ENCODE peak calls at places on chromosomes 11 and 22, in five cellular contexts. A is tibial nerve, O is cardiac fibroblast, X is GM23338, M is esophagus squamous epithelium. H is an unnamed sample.

GRCh38 chr11:87300640-87301381 is 263.1 kb downstream of the TMEM135 start:
- DNase-seq in A (no peak), O (peak; percentile 13), X (no peak), M (no peak), H (peak; percentile 1)

GRCh38 chr11:35158371-35159081 is 19.6 kb downstream of the CD44 start:
- DNase-seq in A (peak; percentile 54), O (no peak), X (no peak), M (no peak), H (peak; percentile 95)

GRCh38 chr11:65262381-65262680 is 569 bp downstream of the POLA2 start:
- DNase-seq in A (peak; percentile 20), O (no peak), X (no peak), M (no peak), H (no peak)

GRCh38 chr11:102421262-102421661 is 31.3 kb downstream of the TMEM123 start:
- DNase-seq in A (no peak), O (no peak), X (no peak), M (no peak), H (no peak)

GRCh38 chr11:66568124-66568916 is at the start of gene CTSF:
- DNase-seq in A (peak; percentile 85), O (peak; percentile 74), X (peak; percentile 93), M (no peak), H (peak; percentile 76)

GRCh38 chr11:47863189-47863892 is 15.2 kb upstream of the NUP160 start:
- DNase-seq in A (no peak), O (peak; percentile 79), X (no peak), M (no peak), H (no peak)

GRCh38 chr11:299081-299891 is at the start of gene IFITM5:
- DNase-seq in A (no peak), O (no peak), X (no peak), M (no peak), H (no peak)

GRCh38 chr11:128711136-128711535 is 17.3 kb downstream of the FLI1 start:
- DNase-seq in A (no peak), O (peak; percentile 89), X (no peak), M (no peak), H (peak; percentile 67)

GRCh38 chr22:30234786-30235470 is 11.6 kb downstream of the LIF start:
- DNase-seq in A (no peak), O (no peak), X (no peak), M (no peak), H (no peak)

GRCh38 chr22:27456696-27457503 is 344.7 kb downstream of the MN1 start:
- DNase-seq in A (no peak), O (peak; percentile 99), X (no peak), M (no peak), H (peak; percentile 99)

GRCh38 chr11:77672276-77672675 is 34.7 kb upstream of the CLNS1A start:
- DNase-seq in A (no peak), O (peak; percentile 94), X (no peak), M (no peak), H (no peak)

GRCh38 chr11:88354909-88355308 is 17.4 kb upstream of the CTSC start:
- DNase-seq in A (no peak), O (no peak), X (no peak), M (no peak), H (no peak)

GRCh38 chr11:108854366-108854765 is 189.5 kb downstream of the DDX10 start:
- DNase-seq in A (no peak), O (peak; percentile 36), X (no peak), M (no peak), H (no peak)

GRCh38 chr11:3835100-3835485 is 5.7 kb downstream of the RHOG start:
- DNase-seq in A (no peak), O (peak; percentile 25), X (no peak), M (no peak), H (peak; percentile 62)

GRCh38 chr22:38841211-38841610 is 2.6 kb downstream of the NPTXR start:
- DNase-seq in A (no peak), O (no peak), X (no peak), M (no peak), H (no peak)

GRCh38 chr11:12540913-12541587 is 133.2 kb upstream of the TEAD1 start:
- DNase-seq in A (peak; percentile 43), O (peak; percentile 85), X (peak; percentile 32), M (no peak), H (peak; percentile 37)

GRCh38 chr11:102306817-102307814 is 10.2 kb upstream of the BIRC3 start:
- DNase-seq in A (no peak), O (no peak), X (no peak), M (no peak), H (peak; percentile 34)

GRCh38 chr11:114075891-114076441 is 16.5 kb downstream of the ZBTB16 start:
- DNase-seq in A (no peak), O (peak; percentile 89), X (peak; percentile 88), M (no peak), H (peak; percentile 41)
- H3K4me3 ChIP-seq in A (no peak overlapping the region), O (no peak overlapping the region), X (no peak overlapping the region), M (peak overlapping the region; percentile 21), H (no peak overlapping the region)

GRCh38 chr11:119730347-119730613 is 1.3 kb upstream of the NECTIN1 start:
- DNase-seq in A (no peak), O (no peak), X (no peak), M (no peak), H (no peak)

GRCh38 chr11:119728651-119729580 is at the start of gene NECTIN1:
- DNase-seq in A (peak; percentile 86), O (peak; percentile 79), X (peak; percentile 87), M (peak; percentile 46), H (peak; percentile 86)

GRCh38 chr11:119730789-119731386 is 1.9 kb upstream of the NECTIN1 start:
- DNase-seq in A (no peak), O (no peak), X (no peak), M (no peak), H (no peak)

GRCh38 chr11:119728226-119728626 is 774 bp downstream of the NECTIN1 start:
- DNase-seq in A (no peak), O (no peak), X (no peak), M (no peak), H (no peak)

DNA sequence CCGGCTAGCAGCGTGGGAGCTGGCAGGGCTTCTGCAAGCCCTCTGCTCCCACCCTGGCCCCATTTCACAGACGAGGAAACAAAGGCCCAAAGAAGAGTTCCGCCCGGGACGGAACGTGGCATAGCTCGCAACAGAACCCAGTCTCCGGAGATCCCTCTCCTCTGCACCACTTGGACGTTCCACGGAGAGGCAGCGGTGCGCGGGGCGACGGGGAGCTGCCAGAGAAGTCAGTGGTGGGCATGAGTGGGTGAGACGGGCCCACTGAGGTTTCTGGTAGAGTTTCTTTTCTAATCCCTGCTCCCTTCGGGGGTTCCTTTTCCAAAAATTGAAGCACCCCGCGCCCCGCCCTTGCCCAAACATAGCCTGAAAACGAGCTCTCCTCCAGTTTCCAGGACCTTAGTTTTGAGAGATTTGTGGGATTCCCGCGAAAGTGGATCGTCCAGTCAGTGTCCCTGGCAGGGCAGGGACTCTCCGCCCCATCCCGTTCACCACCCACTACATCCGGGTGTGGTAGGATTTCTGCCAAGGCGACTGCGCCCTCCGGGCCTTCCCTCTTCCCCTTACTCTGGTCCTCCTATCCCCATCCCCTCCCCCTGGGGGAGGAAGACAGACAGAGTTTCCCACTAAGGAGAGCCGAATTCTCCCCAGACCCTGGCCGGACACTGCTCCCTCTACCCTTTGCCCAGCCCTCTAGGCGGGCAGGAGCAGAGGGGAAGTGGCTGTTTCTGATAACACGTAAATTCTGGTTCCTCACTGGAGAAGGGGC is 764 bp upstream of the NECTIN1 start:
- DNase-seq in A (peak; percentile 50), O (peak; percentile 50), X (peak; percentile 60), M (no peak), H (peak; percentile 62)
- TF ChIP-seq CTCF in A (no peak), O (no peak), X (no peak), M (no peak), H (no peak)

GRCh38 chr11:81007046-81007445 is 1566.2 kb upstream of the TENM4 start:
- DNase-seq in A (no peak), O (peak; percentile 56), X (no peak), M (no peak), H (peak; percentile 37)
- H3K4me3 ChIP-seq in A (no peak overlapping the region), O (no peak overlapping the region), X (no peak overlapping the region), M (no peak overlapping the region), H (no peak overlapping the region)

GRCh38 chr11:82862379-82862778 is 37.9 kb downstream of the PRCP start:
- DNase-seq in A (no peak), O (no peak), X (no peak), M (no peak), H (no peak)
- TF ChIP-seq CTCF in A (no peak), O (no peak), X (no peak), M (no peak), H (no peak)

GRCh38 chr11:113192121-113192925 is 122.1 kb upstream of the TTC12 start:
- DNase-seq in A (no peak), O (no peak), X (no peak), M (no peak), H (no peak)
- H3K4me3 ChIP-seq in A (no peak overlapping the region), O (no peak overlapping the region), X (no peak overlapping the region), M (no peak overlapping the region), H (no peak overlapping the region)

GRCh38 chr22:46353483-46354105 is 18.1 kb downstream of the TRMU start:
- DNase-seq in A (no peak), O (no peak), X (no peak), M (no peak), H (no peak)
- TF ChIP-seq CTCF in A (no peak), O (no peak), X (no peak), M (no peak), H (no peak)

GRCh38 chr22:45413013-45413367 is 409 bp downstream of the SMC1B start:
- DNase-seq in A (no peak), O (no peak), X (no peak), M (no peak), H (no peak)
- H3K4me3 ChIP-seq in A (peak overlapping the region; percentile 36), O (no peak overlapping the region), X (no peak overlapping the region), M (peak overlapping the region; percentile 54), H (no peak overlapping the region)